ENCODE peak calls at places on chromosomes 6 and 20, in nine cellular contexts. H is activated naive CD8-positive, alpha-beta T cell treated with anti-CD3 and anti-CD28 coated beads, Interleukin-2, amount 50 U/mL, for 16 hours; X is HTR-8/SVneo; P is left colon; Y is NCI-H1105; Q is effector CD4-positive, alpha-beta T cell; E is osteocyte; N is sciatic nerve; L is NCI-H2081. I is an unnamed sample.

GRCh38 chr20:59141818-59142581 is 21.6 kb upstream of the ZNF831 start:
- DNase-seq in E (no peak), X (peak; percentile 48), Q (no peak), P (no peak), N (no peak), H (no peak), Y (no peak), L (no peak), I (no peak)

GRCh38 chr20:43448748-43449535 is 8.8 kb upstream of the SRSF6 start:
- DNase-seq in P (peak; percentile 39), Q (peak; percentile 17), E (no peak), L (peak; percentile 12), H (peak; percentile 9), X (peak; percentile 89), N (no peak), Y (peak; percentile 40), I (peak; percentile 41)

GRCh38 chr20:49245921-49246740 is 26.9 kb downstream of the DDX27 start:
- DNase-seq in Y (peak; percentile 52), H (no peak), E (no peak), X (peak; percentile 92), N (no peak), Q (no peak), L (peak; percentile 16), P (no peak), I (peak; percentile 57)

GRCh38 chr6:134177753-134178229 is 125.4 kb upstream of the SLC2A12 start:
- DNase-seq in E (no peak), H (no peak), X (no peak), L (no peak), P (no peak), N (no peak), Y (no peak), Q (no peak), I (no peak)

GRCh38 chr6:83442752-83443151 is 11.9 kb upstream of the ME1 start:
- DNase-seq in Y (no peak), X (no peak), P (no peak), N (no peak), L (no peak), E (no peak), H (no peak), Q (no peak), I (no peak)

GRCh38 chr6:112017169-112017568 is 36.7 kb upstream of the CCN6 start:
- DNase-seq in E (no peak), P (no peak), X (no peak), Y (no peak), Q (no peak), L (no peak), N (no peak), H (no peak), I (no peak)

GRCh38 chr20:37359836-37360235 is 13.9 kb downstream of the SRC start:
- DNase-seq in H (no peak), P (no peak), Y (no peak), N (no peak), E (no peak), L (no peak), Q (no peak), X (no peak), I (no peak)

GRCh38 chr6:1527098-1527497 is 82.6 kb upstream of the FOXC1 start:
- DNase-seq in P (peak; percentile 28), Q (peak; percentile 12), Y (no peak), N (peak; percentile 83), E (no peak), H (no peak), L (no peak), X (peak; percentile 69), I (no peak)

GRCh38 chr6:151391021-151391470 is 313 bp downstream of the ZBTB2 start:
- DNase-seq in E (peak; percentile 91), P (peak; percentile 83), L (peak; percentile 52), H (peak; percentile 66), N (peak; percentile 91), Y (peak; percentile 72), X (no peak), Q (peak; percentile 77), I (peak; percentile 35)

GRCh38 chr6:40672118-40672517 is 85.0 kb upstream of the LRFN2 start:
- DNase-seq in Y (no peak), E (no peak), X (no peak), L (peak; percentile 35), Q (no peak), H (no peak), N (no peak), P (no peak), I (peak; percentile 57)

GRCh38 chr6:36427781-36428345 is 14.8 kb downstream of the PXT1 start:
- DNase-seq in H (no peak), N (no peak), P (no peak), L (no peak), Q (no peak), Y (no peak), X (no peak), E (no peak), I (no peak)

GRCh38 chr20:34998331-34998950 is 42.8 kb downstream of the MYH7B start:
- DNase-seq in Q (no peak), H (no peak), P (no peak), E (no peak), N (no peak), X (no peak), Y (no peak), L (no peak), I (no peak)

GRCh38 chr6:1821188-1822183 is 211.8 kb downstream of the FOXC1 start:
- DNase-seq in P (no peak), N (no peak), H (no peak), E (no peak), Q (no peak), Y (peak; percentile 35), L (no peak), X (no peak), I (no peak)

GRCh38 chr6:113122060-113122459 is 735.1 kb upstream of the MARCKS start:
- DNase-seq in Y (no peak), H (no peak), L (no peak), P (no peak), Q (no peak), X (peak; percentile 50), E (no peak), N (no peak), I (no peak)

GRCh38 chr6:14711056-14711703 is 534.7 kb upstream of the JARID2 start:
- DNase-seq in Y (peak; percentile 13), P (peak; percentile 42), E (no peak), X (peak; percentile 59), H (no peak), Q (no peak), L (peak; percentile 15), N (no peak), I (peak; percentile 20)

GRCh38 chr6:43705996-43706395 is 18.4 kb upstream of the MRPS18A start:
- DNase-seq in E (no peak), L (no peak), Q (no peak), P (no peak), X (no peak), N (no peak), Y (no peak), H (no peak), I (peak; percentile 84)

GRCh38 chr6:42984924-42985475 is 630 bp downstream of the PPP2R5D start:
- DNase-seq in Y (no peak), E (no peak), P (no peak), Q (no peak), X (no peak), N (no peak), H (no peak), L (no peak), I (no peak)

GRCh38 chr6:97000138-97000537 is 75.6 kb downstream of the KLHL32 start:
- DNase-seq in P (no peak), H (no peak), L (no peak), X (no peak), E (no peak), Q (no peak), N (no peak), Y (no peak), I (no peak)

GRCh38 chr6:146077992-146078391 is 49.1 kb downstream of the GRM1 start:
- DNase-seq in Y (no peak), E (no peak), H (no peak), P (no peak), X (no peak), Q (no peak), N (no peak), L (no peak), I (no peak)

GRCh38 chr6:43886067-43886461 is 116.1 kb downstream of the VEGFA start:
- DNase-seq in N (no peak), L (no peak), P (no peak), H (no peak), Q (no peak), E (no peak), X (no peak), Y (no peak), I (no peak)

GRCh38 chr6:134880487-134881190 is 69.3 kb downstream of the ALDH8A1 start:
- DNase-seq in N (no peak), Q (no peak), L (no peak), X (no peak), E (no peak), P (no peak), Y (no peak), H (no peak), I (no peak)

GRCh38 chr6:78864957-78865356 is 2.4 kb upstream of the IRAK1BP1 start:
- DNase-seq in Y (no peak), P (no peak), X (no peak), E (no peak), H (no peak), N (no peak), Q (no peak), L (no peak), I (no peak)

GRCh38 chr6:74969591-74970267 is 236.1 kb downstream of the COL12A1 start:
- DNase-seq in P (no peak), Q (no peak), Y (no peak), X (no peak), N (no peak), E (no peak), L (no peak), H (no peak), I (peak; percentile 18)

GRCh38 chr20:1868856-1869255 is 26.4 kb upstream of the SIRPA start:
- DNase-seq in Y (no peak), Q (no peak), E (no peak), X (no peak), H (no peak), N (no peak), L (no peak), P (no peak), I (no peak)

GRCh38 chr6:135583256-135583758 is 85.8 kb upstream of the AHI1 start:
- DNase-seq in Q (no peak), H (no peak), E (no peak), P (no peak), L (no peak), X (no peak), N (no peak), Y (no peak), I (no peak)

GRCh38 chr20:48831702-48832422 is 4.1 kb upstream of the PREX1 start:
- DNase-seq in X (peak; percentile 72), N (peak; percentile 70), E (no peak), Y (no peak), H (no peak), P (no peak), Q (no peak), L (no peak), I (no peak)

GRCh38 chr20:10524034-10524476 is 89.0 kb downstream of the SLX4IP start:
- DNase-seq in Q (no peak), H (no peak), N (peak; percentile 72), X (no peak), Y (no peak), E (no peak), P (peak; percentile 30), L (peak; percentile 37), I (peak; percentile 67)

GRCh38 chr6:139654888-139655782 is 280.7 kb upstream of the CITED2 start:
- DNase-seq in N (no peak), P (no peak), Y (no peak), E (no peak), H (no peak), L (no peak), X (no peak), Q (no peak), I (no peak)

GRCh38 chr20:32674362-32674789 is 635 bp upstream of the C20orf203 start:
- DNase-seq in L (peak; percentile 66), E (no peak), P (peak; percentile 66), H (peak; percentile 46), Y (peak; percentile 35), N (no peak), X (peak; percentile 78), Q (peak; percentile 61), I (peak; percentile 80)

GRCh38 chr20:50233325-50234212 is 42.9 kb downstream of the CEBPB start:
- DNase-seq in N (no peak), H (no peak), P (no peak), E (no peak), X (no peak), L (no peak), Y (no peak), Q (no peak), I (no peak)

GRCh38 chr6:108080010-108080780 is 5.7 kb upstream of the OSTM1 start:
- DNase-seq in L (no peak), H (no peak), X (peak; percentile 29), Q (no peak), P (no peak), E (peak; percentile 90), N (no peak), Y (no peak), I (no peak)

I was measured in NCI-H510A treated with DMSO at 0.1 percent for 48 hours.